ENCODE peak calls at places on chromosomes 4 and X, in four cellular contexts. X, R, J and T are unnamed samples.

GRCh38 chrX:53089224-53089842 is 4.6 kb upstream of the KANTR start:
- DNase-seq in X (no peak), R (peak; percentile 69), J (peak; percentile 62), T (no peak)

GRCh38 chr4:48968814-48969213 is 17.3 kb upstream of the CWH43 start:
- DNase-seq in X (peak; percentile 73), R (no peak), J (peak; percentile 80), T (peak; percentile 83)

GRCh38 chrX:45428816-45429215 is 228.1 kb upstream of the DIPK2B start:
- DNase-seq in X (no peak), R (no peak), J (no peak), T (no peak)

GRCh38 chr4:86846921-86847320 is 2.3 kb downstream of the SLC10A6 start:
- DNase-seq in X (no peak), R (no peak), J (no peak), T (no peak)

GRCh38 chr4:170672571-170672970 is 582.8 kb upstream of the AADAT start:
- DNase-seq in X (peak; percentile 20), R (no peak), J (peak; percentile 45), T (no peak)

GRCh38 chr4:153344131-153345010 is at the start of gene MND1:
- DNase-seq in X (peak; percentile 90), R (peak; percentile 80), J (peak; percentile 81), T (peak; percentile 8)

GRCh38 chrX:34563809-34564208 is 93.3 kb downstream of the TMEM47 start:
- DNase-seq in X (no peak), R (no peak), J (peak; percentile 37), T (no peak)

GRCh38 chr4:185726931-185727330 is 85.1 kb downstream of the SORBS2 start:
- DNase-seq in X (no peak), R (peak; percentile 38), J (no peak), T (no peak)

GRCh38 chr4:771464-771863 is 54.5 kb downstream of the CPLX1 start:
- DNase-seq in X (no peak), R (no peak), J (no peak), T (no peak)
- H3K27ac ChIP-seq in X (peak overlapping the region; percentile 49), R (no peak overlapping the region), J (no peak overlapping the region), T (no peak overlapping the region)

DNA sequence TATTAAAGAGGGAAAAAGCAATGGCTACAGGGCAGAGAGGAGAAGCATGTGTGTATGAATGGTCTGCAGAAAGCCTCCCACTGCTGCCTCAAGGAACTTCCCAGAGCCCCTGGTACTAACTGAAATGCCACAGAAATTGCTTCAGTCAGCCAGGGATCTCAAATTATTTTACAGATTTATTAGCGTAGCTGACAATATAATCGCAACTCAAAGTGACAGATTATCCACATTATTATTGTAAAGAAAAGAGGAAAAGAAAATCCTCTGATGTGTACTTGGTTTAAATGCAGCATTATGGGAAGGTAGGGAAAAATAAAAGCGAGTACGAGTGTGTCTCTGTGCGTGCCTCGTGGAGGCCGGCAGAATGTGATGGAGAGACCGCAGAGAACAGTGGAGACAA is 202.7 kb downstream of the DCLK2 start:
- DNase-seq in X (no peak), R (no peak), J (no peak), T (no peak)
- H3K27ac ChIP-seq in X (no peak overlapping the region), R (no peak overlapping the region), J (no peak overlapping the region), T (no peak overlapping the region)

DNA sequence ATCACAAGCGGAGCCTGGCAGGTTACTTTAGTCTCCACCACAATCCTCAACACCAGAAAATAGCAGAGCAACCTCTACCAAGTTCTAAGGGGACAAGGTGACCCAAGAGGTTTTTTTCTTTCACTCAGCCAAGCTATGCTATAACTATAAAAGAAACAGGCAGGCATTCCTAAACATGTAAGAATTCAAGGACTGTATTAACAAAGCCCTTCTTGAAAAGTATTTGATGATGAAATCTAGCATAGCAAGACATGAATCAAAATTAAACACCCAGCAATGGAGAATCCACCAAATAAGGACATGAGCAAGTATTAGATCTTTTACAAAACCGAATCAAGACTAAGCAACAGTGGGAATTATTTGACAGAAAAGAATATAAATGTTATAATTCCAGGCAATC is 25.7 kb upstream of the C1QTNF7 start:
- DNase-seq in X (peak; percentile 3), R (no peak), J (no peak), T (no peak)
- H3K27ac ChIP-seq in X (no peak overlapping the region), R (no peak overlapping the region), J (no peak overlapping the region), T (peak overlapping the region; percentile 63)

DNA sequence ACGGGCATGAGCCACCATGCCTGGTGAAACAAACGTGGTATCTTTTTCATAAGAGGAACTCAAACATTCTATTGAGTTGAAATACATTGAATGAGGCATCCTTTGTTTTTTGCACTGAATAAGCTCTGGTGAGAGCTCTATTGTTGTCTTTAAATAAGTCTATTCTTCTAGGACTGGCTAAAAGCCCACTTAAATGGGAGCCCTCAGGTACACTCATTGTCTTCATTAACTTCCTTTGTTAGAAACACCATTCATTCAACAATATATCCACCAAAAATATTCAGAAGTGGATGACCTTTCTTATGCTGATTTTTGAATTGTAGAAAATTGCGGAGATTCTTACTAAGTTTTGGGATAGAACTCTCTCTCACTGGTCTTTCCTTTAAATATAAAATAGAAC is 568.0 kb downstream of the IL1RAPL1 start:
- DNase-seq in X (no peak), R (no peak), J (no peak), T (no peak)
- H3K27ac ChIP-seq in X (no peak overlapping the region), R (no peak overlapping the region), J (no peak overlapping the region), T (no peak overlapping the region)